ENCODE peak calls at places on chromosomes 12 and 14, in five cellular contexts. O is spleen, L is NB4, V is ovary, T is RWPE1. I is an unnamed sample.

GRCh38 chr12:66633676-66634075 is 45.2 kb downstream of the GRIP1 start:
- DNase-seq in O (no peak), V (no peak), T (peak; percentile 69), L (no peak), I (no peak)

GRCh38 chr14:90513151-90514014 is 116.6 kb downstream of the CALM1 start:
- DNase-seq in L (no peak), T (peak; percentile 20), O (no peak), V (peak; percentile 63), I (no peak)

GRCh38 chr14:90546767-90547166 is 149.9 kb downstream of the CALM1 start:
- DNase-seq in V (no peak), O (peak; percentile 30), T (no peak), L (no peak), I (no peak)

GRCh38 chr12:52390739-52391617 is 5.5 kb upstream of the KRT84 start:
- DNase-seq in T (no peak), L (peak; percentile 28), V (no peak), O (peak; percentile 61), I (no peak)

GRCh38 chr12:50258167-50258551 is 25.2 kb downstream of the LIMA1 start:
- DNase-seq in T (no peak), L (no peak), O (no peak), V (no peak), I (no peak)

GRCh38 chr12:58008658-58009057 is 67.3 kb downstream of the ATP23 start:
- DNase-seq in L (no peak), T (no peak), V (no peak), O (no peak), I (no peak)

GRCh38 chr14:33646692-33647260 is 304.1 kb downstream of the EGLN3 start:
- DNase-seq in O (no peak), V (no peak), L (no peak), T (peak; percentile 6), I (no peak)

GRCh38 chr12:80622271-80622670 is 85.2 kb upstream of the MYF6 start:
- DNase-seq in V (no peak), L (peak; percentile 18), T (no peak), O (no peak), I (no peak)

GRCh38 chr14:54600685-54601084 is 33.8 kb downstream of the SAMD4A start:
- DNase-seq in L (no peak), V (no peak), T (no peak), O (no peak), I (no peak)

GRCh38 chr14:102419276-102419675 is 56.5 kb downstream of the TECPR2 start:
- DNase-seq in O (no peak), T (no peak), V (no peak), L (no peak), I (no peak)

GRCh38 chr12:22525426-22525825 is 18.9 kb downstream of the C2CD5 start:
- DNase-seq in O (no peak), T (no peak), V (no peak), L (no peak), I (no peak)

GRCh38 chr12:117718559-117718958 is 250.2 kb downstream of the KSR2 start:
- DNase-seq in O (no peak), V (no peak), L (no peak), T (no peak), I (no peak)

GRCh38 chr12:26648999-26649398 is 184.0 kb downstream of the ITPR2 start:
- DNase-seq in V (no peak), T (no peak), L (no peak), O (no peak), I (no peak)

GRCh38 chr14:63295231-63295685 is 23.5 kb downstream of the GPHB5 start:
- DNase-seq in L (no peak), O (no peak), V (no peak), T (no peak), I (no peak)

GRCh38 chr12:122527478-122527944 is 462 bp downstream of the KNTC1 start:
- DNase-seq in V (no peak), L (peak; percentile 86), O (no peak), T (peak; percentile 39), I (no peak)

GRCh38 chr14:95432152-95433093 is 84.0 kb downstream of the SYNE3 start:
- DNase-seq in O (no peak), V (peak; percentile 83), L (peak; percentile 24), T (peak; percentile 64), I (no peak)

GRCh38 chr14:75147423-75148071 is 20.7 kb upstream of the NEK9 start:
- DNase-seq in L (peak; percentile 58), V (peak; percentile 78), O (peak; percentile 80), T (no peak), I (no peak)

GRCh38 chr12:79344855-79345840 is 345.6 kb downstream of the PAWR start:
- DNase-seq in V (no peak), O (no peak), T (peak; percentile 48), L (peak; percentile 49), I (no peak)

GRCh38 chr12:91274886-91275285 is 92.3 kb upstream of the DCN start:
- DNase-seq in T (no peak), V (no peak), O (no peak), L (no peak), I (no peak)

GRCh38 chr12:91538418-91538817 is 355.8 kb upstream of the DCN start:
- DNase-seq in O (no peak), T (no peak), L (no peak), V (no peak), I (no peak)

GRCh38 chr14:99968931-99969330 is 96.3 kb upstream of the EVL start:
- DNase-seq in V (no peak), O (no peak), T (no peak), L (no peak), I (no peak)

GRCh38 chr12:79056775-79057174 is 192.2 kb downstream of the SYT1 start:
- DNase-seq in V (no peak), O (no peak), L (no peak), T (no peak), I (no peak)

GRCh38 chr12:79451988-79452387 is 238.8 kb downstream of the PAWR start:
- DNase-seq in O (peak; percentile 30), V (peak; percentile 75), T (peak; percentile 63), L (no peak), I (no peak)

GRCh38 chr14:77659822-77660221 is 43.4 kb upstream of the SPTLC2 start:
- DNase-seq in T (no peak), V (no peak), O (no peak), L (peak; percentile 62), I (no peak)

GRCh38 chr12:9740109-9740750 is 7.3 kb upstream of the CLECL1 start:
- DNase-seq in V (no peak), T (no peak), L (no peak), O (peak; percentile 78), I (no peak)

GRCh38 chr14:101183376-101184103 is 280.0 kb upstream of the RTL1 start:
- DNase-seq in T (no peak), V (peak; percentile 79), L (no peak), O (peak; percentile 66), I (no peak)

GRCh38 chr14:64463873-64464272 is 1.4 kb upstream of the AKAP5 start:
- DNase-seq in T (no peak), O (no peak), V (no peak), L (no peak), I (no peak)

GRCh38 chr14:64465208-64465821 is at the start of gene AKAP5:
- DNase-seq in L (peak; percentile 74), O (peak; percentile 88), T (peak; percentile 54), V (peak; percentile 74), I (peak; percentile 67)

GRCh38 chr14:64467131-64467530 is 1.8 kb downstream of the AKAP5 start:
- DNase-seq in O (no peak), L (peak; percentile 17), T (no peak), V (no peak), I (no peak)

GRCh38 chr14:64464695-64465094 is 604 bp upstream of the AKAP5 start:
- DNase-seq in V (no peak), L (no peak), T (peak; percentile 14), O (no peak), I (no peak)

DNA sequence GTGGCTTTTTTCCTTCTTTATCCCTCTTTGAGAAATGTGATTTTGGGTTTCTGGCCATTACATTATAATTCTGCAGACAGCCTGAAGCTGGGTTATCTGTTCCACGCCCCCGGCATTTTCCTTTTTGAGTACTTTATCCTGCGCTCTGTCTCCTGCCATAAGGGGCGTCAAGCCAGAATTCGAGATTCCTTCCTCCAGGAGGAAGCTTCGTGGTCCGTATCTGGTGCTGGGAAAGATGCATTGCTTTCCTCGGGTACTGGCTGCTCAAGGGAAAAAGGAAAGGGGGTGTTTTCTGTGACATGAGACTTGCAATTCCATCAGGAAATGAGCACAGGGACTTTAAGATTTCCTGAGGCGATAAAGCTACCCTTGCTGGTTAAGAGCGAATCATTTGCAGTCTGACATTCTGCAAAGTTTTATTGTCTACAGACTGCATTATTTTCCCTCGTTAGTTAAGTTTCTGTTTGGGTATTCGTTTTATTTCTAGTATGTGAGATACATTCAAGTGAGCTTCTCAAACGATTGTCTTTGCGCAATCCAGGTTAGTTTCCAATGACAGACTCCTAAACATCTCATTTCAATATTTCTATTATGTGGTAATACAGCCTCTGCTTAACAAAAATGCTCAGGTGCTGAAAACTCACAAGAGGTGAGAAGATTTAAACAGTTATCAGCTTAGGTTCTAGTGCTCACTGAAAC is 706 bp downstream of the AKAP5 start:
- DNase-seq in T (peak; percentile 33), L (peak; percentile 25), O (no peak), V (peak; percentile 43), I (no peak)
- TF ChIP-seq CTCF in T (no peak), L (no peak), O (no peak), V (no peak), I (no peak)

GRCh38 chr12:6582959-6583358 is 14.9 kb upstream of the NOP2 start:
- DNase-seq in L (no peak), O (no peak), T (no peak), V (no peak), I (no peak)

GRCh38 chr12:6584293-6584692 is 16.2 kb upstream of the NOP2 start:
- DNase-seq in L (peak; percentile 26), V (no peak), T (no peak), O (no peak), I (no peak)

GRCh38 chr12:6582196-6582595 is 14.1 kb upstream of the NOP2 start:
- DNase-seq in T (no peak), O (no peak), V (no peak), L (peak; percentile 20), I (no peak)
- TF ChIP-seq CTCF in T (no peak), O (no peak), V (no peak), L (peak; percentile 40), I (no peak)

DNA sequence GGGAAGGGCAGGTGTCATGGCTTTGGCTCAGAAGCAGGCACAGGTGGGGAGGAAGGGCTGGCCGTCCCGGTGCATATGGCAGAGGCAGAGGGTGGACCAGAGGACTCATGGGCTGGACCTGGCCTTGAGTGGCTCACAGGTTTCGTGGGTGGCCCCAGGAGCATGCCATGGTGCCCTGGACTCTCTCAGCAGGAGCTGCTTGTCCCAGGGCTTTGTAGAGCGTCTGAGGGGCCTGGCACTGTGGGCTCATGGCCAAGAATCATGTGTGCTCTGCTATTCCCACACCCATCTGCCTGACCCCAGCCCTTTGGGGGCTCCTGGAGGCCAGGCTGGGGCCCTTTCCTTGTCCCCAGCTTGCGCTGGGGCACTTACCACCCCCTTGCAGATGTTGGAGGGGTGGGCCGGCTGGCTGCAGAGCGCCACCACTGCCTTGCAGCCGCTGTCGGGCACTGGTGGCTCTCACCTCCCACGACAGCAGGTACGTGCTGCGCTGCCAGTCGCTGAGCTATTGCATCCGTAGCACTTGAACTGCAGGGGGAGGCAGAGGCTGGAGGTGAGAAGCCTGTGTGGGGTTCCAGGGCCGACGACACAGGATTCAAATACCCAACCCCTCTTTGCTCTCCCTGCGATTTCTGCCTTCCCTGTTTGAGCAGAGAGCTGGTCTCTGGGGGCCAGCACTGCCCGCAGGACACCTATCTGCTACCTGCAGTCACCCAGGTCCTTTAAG is 187.4 kb upstream of the PRMT8 start:
- DNase-seq in O (no peak), V (no peak), T (no peak), L (no peak), I (no peak)
- TF ChIP-seq CTCF in O (no peak), V (no peak), T (no peak), L (no peak), I (no peak)

GRCh38 chr12:123859035-123859434 is 96.9 kb downstream of the DNAH10 start:
- DNase-seq in V (no peak), L (no peak), O (no peak), T (no peak), I (no peak)
- TF ChIP-seq CTCF in V (no peak), L (no peak), O (no peak), T (no peak), I (no peak)